ENCODE peak calls at places on chromosomes 16 and 17, in four cellular contexts. K is smooth muscle cell of the brain vasculature, F is posterior cingulate gyrus, G is caudate nucleus. B is an unnamed sample.

GRCh38 chr17:62626719-62627218 is 701 bp upstream of the MRC2 start:
- DNase-seq in K (no peak), F (no peak), G (no peak), B (no peak)

GRCh38 chr16:84509032-84509950 is 4.8 kb upstream of the MEAK7 start:
- DNase-seq in K (no peak), F (peak), G (no peak), B (no peak)

GRCh38 chr17:35259001-35259400 is 16.1 kb downstream of the SLFN5 start:
- DNase-seq in K (no peak), F (no peak), G (no peak), B (no peak)

GRCh38 chr16:26644912-26645543 is 421.7 kb upstream of the C16orf82 start:
- DNase-seq in K (no peak), F (no peak), G (no peak), B (no peak)

GRCh38 chr17:21303441-21304065 is 19.0 kb downstream of the MAP2K3 start:
- DNase-seq in K (no peak), F (peak), G (no peak), B (no peak)

GRCh38 chr17:17118399-17118798 is 76.1 kb downstream of the MPRIP start:
- DNase-seq in K (no peak), F (peak), G (no peak), B (no peak)

GRCh38 chr16:20175358-20175757 is 101.7 kb upstream of the GPR139 start:
- DNase-seq in K (no peak), F (no peak), G (no peak), B (no peak)

GRCh38 chr16:10931977-10932632 is 10.2 kb downstream of the DEXI start:
- DNase-seq in K (no peak), F (no peak), G (no peak), B (no peak)

GRCh38 chr16:86029131-86029741 is 130.3 kb downstream of the IRF8 start:
- DNase-seq in K (no peak), F (peak), G (peak), B (peak)

GRCh38 chr17:66459811-66460270 is 157.4 kb downstream of the PRKCA start:
- DNase-seq in K (peak), F (peak), G (no peak), B (peak)

GRCh38 chr16:200388-200787 is 20.1 kb downstream of the HBQ1 start:
- DNase-seq in K (no peak), F (no peak), G (no peak), B (no peak)

GRCh38 chr17:14276535-14277250 is 24.2 kb upstream of the HS3ST3B1 start:
- DNase-seq in K (no peak), F (no peak), G (no peak), B (no peak)

GRCh38 chr16:13845232-13845631 is 74.7 kb upstream of the ERCC4 start:
- DNase-seq in K (no peak), F (no peak), G (no peak), B (no peak)

GRCh38 chr17:32914181-32914580 is 13.8 kb upstream of the TMEM98 start:
- DNase-seq in K (no peak), F (no peak), G (no peak), B (no peak)

GRCh38 chr17:64278614-64279013 is 15.6 kb upstream of the TEX2 start:
- DNase-seq in K (no peak), F (peak), G (no peak), B (no peak)

GRCh38 chr16:1958715-1959268 is 546 bp upstream of the NDUFB10 start:
- DNase-seq in K (no peak), F (no peak), G (no peak), B (no peak)

GRCh38 chr16:80189481-80190163 is 351.2 kb upstream of the DYNLRB2 start:
- DNase-seq in K (no peak), F (no peak), G (no peak), B (no peak)

GRCh38 chr17:79650861-79651260 is 40.0 kb upstream of the RBFOX3 start:
- DNase-seq in K (no peak), F (peak), G (no peak), B (peak)

GRCh38 chr16:58197314-58198012 is 443 bp downstream of the CSNK2A2 start:
- DNase-seq in K (no peak), F (peak), G (no peak), B (peak)

GRCh38 chr16:56609463-56609921 is 1.1 kb downstream of the MT2A start:
- DNase-seq in K (no peak), F (no peak), G (no peak), B (peak)

GRCh38 chr16:31674686-31675085 is 147.0 kb downstream of the AHSP start:
- DNase-seq in K (no peak), F (no peak), G (no peak), B (no peak)

GRCh38 chr16:68296291-68296690 is 14.5 kb downstream of the SLC7A6OS start:
- DNase-seq in K (no peak), F (peak), G (no peak), B (no peak)

GRCh38 chr16:83992624-83993023 is 24.6 kb downstream of the NECAB2 start:
- DNase-seq in K (no peak), F (peak), G (no peak), B (no peak)

GRCh38 chr16:88063201-88063773 is 112.1 kb downstream of the BANP start:
- DNase-seq in K (peak), F (peak), G (no peak), B (no peak)

GRCh38 chr16:4944333-4945281 is 7.7 kb upstream of the PPL start:
- DNase-seq in K (peak), F (no peak), G (no peak), B (peak)

GRCh38 chr16:87297918-87298631 is 19.1 kb downstream of the C16orf95 start:
- DNase-seq in K (no peak), F (no peak), G (no peak), B (no peak)

GRCh38 chr16:50246299-50247122 is 19.8 kb upstream of the ADCY7 start:
- DNase-seq in K (no peak), F (peak), G (no peak), B (peak)

GRCh38 chr16:24002619-24003018 is 166.8 kb downstream of the PRKCB start:
- DNase-seq in K (no peak), F (no peak), G (no peak), B (no peak)

GRCh38 chr16:56990407-56991286 is 1.3 kb downstream of the NLRC5 start:
- DNase-seq in K (no peak), F (peak), G (no peak), B (peak)

GRCh38 chr17:15171433-15172047 is 93.6 kb downstream of the PMP22 start:
- DNase-seq in K (peak), F (peak), G (peak), B (peak)

GRCh38 chr17:72466199-72466598 is 345.4 kb downstream of the SOX9 start:
- DNase-seq in K (no peak), F (no peak), G (no peak), B (peak)